ENCODE peak calls at places on chromosomes 12 and 14, in ten cellular contexts. Y, J, R, K, I, O, G, Z, B and L are unnamed samples.

GRCh38 chr12:91685917-91686316 is 459.7 kb downstream of the BTG1 start:
- DNase-seq in Y (no peak), J (no peak), R (no peak), K (peak; percentile 11), I (no peak), O (no peak), G (peak; percentile 65), Z (no peak), B (no peak), L (no peak)

GRCh38 chr14:83842536-83842935 is 1687.4 kb upstream of the FLRT2 start:
- DNase-seq in Y (no peak), J (no peak), R (no peak), K (no peak), I (no peak), O (no peak), G (no peak), Z (no peak), B (no peak), L (no peak)

GRCh38 chr14:100556936-100557505 is 30.2 kb downstream of the BEGAIN start:
- DNase-seq in Y (no peak), J (no peak), R (no peak), K (no peak), I (no peak), O (no peak), G (no peak), Z (no peak), B (no peak), L (no peak)

GRCh38 chr14:103899316-103899715 is 28.9 kb upstream of the TDRD9 start:
- DNase-seq in Y (no peak), J (no peak), R (no peak), K (no peak), I (no peak), O (no peak), G (no peak), Z (no peak), B (no peak), L (no peak)

GRCh38 chr14:97408937-97409860 is 612.0 kb downstream of the VRK1 start:
- DNase-seq in Y (no peak), J (no peak), R (no peak), K (no peak), I (no peak), O (no peak), G (no peak), Z (no peak), B (no peak), L (no peak)

GRCh38 chr14:68865542-68865941 is 72.7 kb upstream of the ZFP36L1 start:
- DNase-seq in Y (no peak), J (no peak), R (no peak), K (no peak), I (no peak), O (no peak), G (no peak), Z (no peak), B (no peak), L (no peak)

GRCh38 chr14:100239200-100239839 is 376 bp downstream of the YY1 start:
- DNase-seq in Y (peak; percentile 53), J (peak; percentile 16), R (no peak), K (no peak), I (peak; percentile 25), O (peak; percentile 10), G (no peak), Z (peak; percentile 74), B (peak; percentile 60), L (no peak)

GRCh38 chr12:74129702-74130101 is 407.9 kb upstream of the ATXN7L3B start:
- DNase-seq in Y (no peak), J (no peak), R (no peak), K (no peak), I (no peak), O (no peak), G (no peak), Z (no peak), B (no peak), L (no peak)

GRCh38 chr12:102811125-102811737 is 105.8 kb downstream of the PAH start:
- DNase-seq in Y (no peak), J (no peak), R (no peak), K (no peak), I (peak; percentile 14), O (peak; percentile 12), G (peak; percentile 51), Z (no peak), B (peak; percentile 25), L (no peak)

GRCh38 chr14:103883263-103883523 is 35.8 kb upstream of the PPP1R13B start:
- DNase-seq in Y (peak; percentile 70), J (no peak), R (no peak), K (no peak), I (no peak), O (no peak), G (no peak), Z (no peak), B (no peak), L (no peak)

GRCh38 chr12:59736786-59737185 is 141.0 kb downstream of the SLC16A7 start:
- DNase-seq in Y (no peak), J (no peak), R (no peak), K (peak; percentile 96), I (peak; percentile 34), O (no peak), G (no peak), Z (no peak), B (no peak), L (no peak)

GRCh38 chr12:57459750-57460400 is at the start of gene GLI1:
- DNase-seq in Y (no peak), J (no peak), R (no peak), K (peak; percentile 28), I (no peak), O (no peak), G (peak; percentile 59), Z (no peak), B (no peak), L (no peak)

GRCh38 chr12:123036471-123037285 is 56.2 kb downstream of the ARL6IP4 start:
- DNase-seq in Y (no peak), J (no peak), R (no peak), K (no peak), I (no peak), O (no peak), G (no peak), Z (no peak), B (no peak), L (no peak)

GRCh38 chr14:56390859-56391258 is 188.7 kb upstream of the TMEM260 start:
- DNase-seq in Y (no peak), J (no peak), R (no peak), K (no peak), I (no peak), O (no peak), G (peak; percentile 13), Z (no peak), B (no peak), L (no peak)

GRCh38 chr14:55271572-55272414 is 572 bp downstream of the FBXO34 start:
- DNase-seq in Y (peak; percentile 88), J (peak; percentile 71), R (peak; percentile 68), K (peak; percentile 84), I (peak; percentile 81), O (peak; percentile 70), G (peak; percentile 90), Z (peak; percentile 89), B (peak; percentile 64), L (peak; percentile 71)
- TF ChIP-seq POLR2A in Y (peak; percentile 76), J (peak; percentile 50), R (no peak), K (peak; percentile 64), I (peak; percentile 56), O (peak; percentile 58), G (peak; percentile 42), Z (peak; percentile 51), B (peak; percentile 65), L (peak; percentile 78)

GRCh38 chr12:8519208-8519607 is 5.9 kb downstream of the CLEC4D start:
- DNase-seq in Y (no peak), J (no peak), R (no peak), K (no peak), I (no peak), O (no peak), G (no peak), Z (no peak), B (no peak), L (no peak)
- TF ChIP-seq CTCF in Y (no peak), J (no peak), R (no peak), K (no peak), I (no peak), O (no peak), G (no peak), Z (no peak), B (no peak), L (no peak)

GRCh38 chr12:38291160-38291559 is 25.4 kb upstream of the ALG10B start:
- DNase-seq in Y (no peak), J (no peak), R (no peak), K (no peak), I (no peak), O (no peak), G (no peak), Z (no peak), B (no peak), L (no peak)

DNA sequence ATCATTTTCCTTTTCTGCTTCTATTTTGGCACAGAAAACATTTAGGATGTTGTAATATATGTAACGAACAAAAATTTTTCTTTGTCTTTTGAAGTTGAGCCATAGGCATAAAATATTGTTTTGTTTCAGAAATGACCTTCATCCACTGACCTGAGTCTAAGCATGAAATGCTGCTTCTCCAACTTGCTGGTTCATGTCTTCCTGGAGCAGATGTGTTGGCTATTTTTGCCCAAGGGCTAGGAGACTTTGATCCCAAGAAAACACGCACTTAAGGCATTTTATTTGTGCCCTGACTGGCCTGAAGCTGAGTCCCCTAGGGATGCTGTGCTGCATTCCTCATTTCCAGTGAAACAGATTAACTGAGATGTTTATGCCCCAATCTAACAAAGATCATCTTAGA is 27.2 kb upstream of the ALG10B start:
- DNase-seq in Y (no peak), J (no peak), R (no peak), K (no peak), I (no peak), O (no peak), G (no peak), Z (no peak), B (no peak), L (no peak)
- H3K9me3 ChIP-seq in Y (no peaks in the 10 kb centered on the region), J (no peaks in the 10 kb centered on the region), R (no peaks in the 10 kb centered on the region), K (no peaks in the 10 kb centered on the region), I (no peaks in the 10 kb centered on the region), O (no peaks in the 10 kb centered on the region), G (no peaks in the 10 kb centered on the region), Z (no peaks in the 10 kb centered on the region), B (no peaks in the 10 kb centered on the region), L (no peaks in the 10 kb centered on the region)

GRCh38 chr12:13255792-13256704 is 59.5 kb downstream of the EMP1 start:
- DNase-seq in Y (peak; percentile 94), J (peak; percentile 72), R (peak; percentile 93), K (peak; percentile 92), I (peak; percentile 91), O (peak; percentile 97), G (peak; percentile 95), Z (peak; percentile 97), B (peak; percentile 94), L (peak; percentile 75)
- TF ChIP-seq POLR2A in Y (no peak), J (no peak), R (no peak), K (no peak), I (no peak), O (no peak), G (peak; percentile 67), Z (no peak), B (no peak), L (no peak)

GRCh38 chr12:8912910-8913309 is 1.4 kb upstream of the PHC1 start:
- DNase-seq in Y (no peak), J (no peak), R (peak; percentile 32), K (no peak), I (peak; percentile 19), O (peak; percentile 55), G (peak; percentile 26), Z (no peak), B (no peak), L (peak; percentile 75)
- TF ChIP-seq CTCF in Y (no peak), J (no peak), R (no peak), K (no peak), I (no peak), O (no peak), G (no peak), Z (no peak), B (no peak), L (peak; percentile 34)